ENCODE peak calls at places on chromosomes 16 and 17, in six cellular contexts. One of them, this sample, is unnamed.

GRCh38 chr17:64694207-64694606 is 32.1 kb upstream of the SMURF2 start:
- DNase-seq in GM12878: no peak
- DNase-seq in HepG2: peak; percentile 98
- DNase-seq in H1: no peak
- DNase-seq in K562: no peak
- DNase-seq in GM12891: no peak
- DNase-seq in this sample: no peak

GRCh38 chr16:22763655-22764054 is 50.3 kb upstream of the HS3ST2 start:
- DNase-seq in H1: no peak
- DNase-seq in HepG2: no peak
- DNase-seq in K562: no peak
- DNase-seq in GM12878: no peak
- DNase-seq in GM12891: no peak
- DNase-seq in this sample: no peak

GRCh38 chr17:16189791-16190348 is 25.5 kb downstream of the NCOR1 start:
- DNase-seq in H1: no peak
- DNase-seq in HepG2: no peak
- DNase-seq in GM12891: no peak
- DNase-seq in K562: no peak
- DNase-seq in GM12878: no peak
- DNase-seq in this sample: no peak

GRCh38 chr16:56547949-56548567 is 16.8 kb upstream of the MT4 start:
- DNase-seq in GM12878: no peak
- DNase-seq in HepG2: no peak
- DNase-seq in H1: no peak
- DNase-seq in GM12891: no peak
- DNase-seq in K562: no peak
- DNase-seq in this sample: no peak

GRCh38 chr17:29837531-29837930 is 92.5 kb downstream of the SSH2 start:
- DNase-seq in GM12878: no peak
- DNase-seq in H1: no peak
- DNase-seq in K562: no peak
- DNase-seq in GM12891: no peak
- DNase-seq in HepG2: no peak
- DNase-seq in this sample: no peak

GRCh38 chr16:83533193-83533592 is 274.6 kb upstream of the HSBP1 start:
- DNase-seq in HepG2: no peak
- DNase-seq in K562: no peak
- DNase-seq in GM12891: no peak
- DNase-seq in H1: no peak
- DNase-seq in GM12878: no peak
- DNase-seq in this sample: no peak

GRCh38 chr17:46942441-46943217 is 19.7 kb downstream of the GOSR2 start:
- DNase-seq in HepG2: peak; percentile 82
- DNase-seq in K562: peak; percentile 81
- DNase-seq in H1: peak; percentile 91
- DNase-seq in GM12891: peak; percentile 62
- DNase-seq in GM12878: no peak
- DNase-seq in this sample: peak; percentile 62

GRCh38 chr17:68344701-68345136 is 53.4 kb downstream of the ARSG start:
- DNase-seq in H1: no peak
- DNase-seq in HepG2: no peak
- DNase-seq in GM12878: no peak
- DNase-seq in K562: no peak
- DNase-seq in GM12891: no peak
- DNase-seq in this sample: no peak

GRCh38 chr16:75820672-75821071 is 94.4 kb upstream of the CPHXL start:
- DNase-seq in GM12891: no peak
- DNase-seq in H1: no peak
- DNase-seq in GM12878: no peak
- DNase-seq in HepG2: no peak
- DNase-seq in K562: no peak
- DNase-seq in this sample: no peak

GRCh38 chr17:6090253-6090652 is 20.1 kb downstream of the WSCD1 start:
- DNase-seq in H1: no peak
- DNase-seq in GM12891: no peak
- DNase-seq in K562: no peak
- DNase-seq in HepG2: no peak
- DNase-seq in GM12878: no peak
- DNase-seq in this sample: no peak

GRCh38 chr16:2250652-2251280 is 621 bp downstream of the ECI1 start:
- DNase-seq in HepG2: no peak
- DNase-seq in H1: no peak
- DNase-seq in GM12891: no peak
- DNase-seq in GM12878: no peak
- DNase-seq in K562: no peak
- DNase-seq in this sample: no peak

GRCh38 chr16:31471875-31472558 is at the start of gene TGFB1I1:
- DNase-seq in GM12891: no peak
- DNase-seq in K562: no peak
- DNase-seq in H1: peak; percentile 64
- DNase-seq in GM12878: no peak
- DNase-seq in HepG2: no peak
- DNase-seq in this sample: no peak

GRCh38 chr17:19707728-19708221 is 8.6 kb downstream of the SLC47A2 start:
- DNase-seq in GM12878: no peak
- DNase-seq in K562: no peak
- DNase-seq in HepG2: no peak
- DNase-seq in H1: no peak
- DNase-seq in GM12891: no peak
- DNase-seq in this sample: peak; percentile 19

GRCh38 chr16:10070591-10070990 is 111.6 kb downstream of the GRIN2A start:
- DNase-seq in H1: no peak
- DNase-seq in GM12891: no peak
- DNase-seq in K562: no peak
- DNase-seq in HepG2: no peak
- DNase-seq in GM12878: no peak
- DNase-seq in this sample: no peak

GRCh38 chr17:75910699-75911098 is 6.0 kb upstream of the MRPL38 start:
- DNase-seq in GM12878: no peak
- DNase-seq in HepG2: no peak
- DNase-seq in K562: no peak
- DNase-seq in GM12891: no peak
- DNase-seq in H1: no peak
- DNase-seq in this sample: no peak

GRCh38 chr17:73625006-73625405 is 19.2 kb downstream of the SDK2 start:
- DNase-seq in GM12878: no peak
- DNase-seq in H1: no peak
- DNase-seq in GM12891: no peak
- DNase-seq in HepG2: no peak
- DNase-seq in K562: no peak
- DNase-seq in this sample: no peak

GRCh38 chr17:77516902-77517301 is 376.1 kb downstream of the SEC14L1 start:
- DNase-seq in K562: no peak
- DNase-seq in H1: no peak
- DNase-seq in HepG2: no peak
- DNase-seq in GM12878: no peak
- DNase-seq in GM12891: no peak
- DNase-seq in this sample: no peak

GRCh38 chr16:67666032-67666537 is 465 bp downstream of the ENKD1 start:
- DNase-seq in GM12878: no peak
- DNase-seq in HepG2: peak; percentile 54
- DNase-seq in GM12891: no peak
- DNase-seq in K562: peak; percentile 79
- DNase-seq in H1: peak; percentile 80
- DNase-seq in this sample: no peak

GRCh38 chr17:76140661-76141211 is 309 bp downstream of the FOXJ1 start:
- DNase-seq in HepG2: no peak
- DNase-seq in GM12891: no peak
- DNase-seq in H1: no peak
- DNase-seq in K562: no peak
- DNase-seq in GM12878: no peak
- DNase-seq in this sample: no peak

GRCh38 chr17:49227436-49228261 is 2.9 kb downstream of the PHOSPHO1 start:
- DNase-seq in GM12878: no peak
- DNase-seq in H1: peak; percentile 89
- DNase-seq in GM12891: peak; percentile 54
- DNase-seq in K562: peak; percentile 81
- DNase-seq in HepG2: peak; percentile 69
- DNase-seq in this sample: peak; percentile 62

GRCh38 chr17:6082335-6082734 is 12.2 kb downstream of the WSCD1 start:
- DNase-seq in HepG2: no peak
- DNase-seq in K562: no peak
- DNase-seq in H1: no peak
- DNase-seq in GM12891: no peak
- DNase-seq in GM12878: no peak
- DNase-seq in this sample: no peak

GRCh38 chr17:48457080-48457836 is 27.2 kb upstream of the SKAP1 start:
- DNase-seq in GM12878: no peak
- DNase-seq in GM12891: no peak
- DNase-seq in HepG2: peak; percentile 42
- DNase-seq in H1: peak; percentile 85
- DNase-seq in K562: peak; percentile 79
- DNase-seq in this sample: no peak

DNA sequence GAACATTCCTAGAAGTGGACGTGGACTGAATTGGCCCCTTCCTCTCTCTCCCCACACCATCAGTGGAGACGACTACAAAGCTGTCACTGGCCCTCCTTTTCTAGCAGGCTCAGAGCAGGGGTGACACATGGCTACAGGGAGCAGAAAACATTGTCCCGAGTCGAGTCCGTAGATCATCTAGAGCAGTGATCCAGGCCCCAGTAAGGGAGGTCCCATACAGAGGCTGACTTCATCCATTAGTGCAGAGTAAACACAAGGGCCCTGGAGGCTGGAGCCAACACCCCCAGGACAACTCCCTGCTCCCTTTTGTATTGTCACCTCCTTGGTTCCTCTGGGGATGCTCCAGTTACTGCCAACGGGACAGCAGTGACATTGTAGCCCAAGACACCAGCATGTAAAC is 130.7 kb downstream of the CMIP start:
- DNase-seq in K562: no peak
- DNase-seq in HepG2: peak; percentile 73
- DNase-seq in H1: no peak
- DNase-seq in GM12878: no peak
- DNase-seq in GM12891: no peak
- DNase-seq in this sample: no peak
- TF ChIP-seq POLR2A in K562: no peak
- TF ChIP-seq POLR2A in HepG2: no peak
- TF ChIP-seq POLR2A in H1: no peak
- TF ChIP-seq POLR2A in GM12878: no peak
- TF ChIP-seq POLR2A in GM12891: no peak
- TF ChIP-seq POLR2A in this sample: no peak

GRCh38 chr16:58516768-58517107 is 1.4 kb downstream of the SETD6 start:
- DNase-seq in H1: no peak
- DNase-seq in HepG2: no peak
- DNase-seq in K562: no peak
- DNase-seq in GM12891: no peak
- DNase-seq in GM12878: no peak
- DNase-seq in this sample: no peak

GRCh38 chr16:58515125-58515870 is at the start of gene SETD6:
- DNase-seq in H1: peak; percentile 92
- DNase-seq in GM12891: peak; percentile 71
- DNase-seq in GM12878: no peak
- DNase-seq in HepG2: peak; percentile 83
- DNase-seq in K562: peak; percentile 84
- DNase-seq in this sample: peak; percentile 70

GRCh38 chr16:58513874-58514273 is 1.4 kb upstream of the SETD6 start:
- DNase-seq in GM12878: no peak
- DNase-seq in HepG2: peak; percentile 38
- DNase-seq in K562: no peak
- DNase-seq in H1: no peak
- DNase-seq in GM12891: no peak
- DNase-seq in this sample: no peak

GRCh38 chr16:58518083-58518979 is 3.0 kb downstream of the SETD6 start:
- DNase-seq in K562: no peak
- DNase-seq in GM12891: no peak
- DNase-seq in GM12878: peak; percentile 54
- DNase-seq in H1: no peak
- DNase-seq in HepG2: no peak
- DNase-seq in this sample: no peak

DNA sequence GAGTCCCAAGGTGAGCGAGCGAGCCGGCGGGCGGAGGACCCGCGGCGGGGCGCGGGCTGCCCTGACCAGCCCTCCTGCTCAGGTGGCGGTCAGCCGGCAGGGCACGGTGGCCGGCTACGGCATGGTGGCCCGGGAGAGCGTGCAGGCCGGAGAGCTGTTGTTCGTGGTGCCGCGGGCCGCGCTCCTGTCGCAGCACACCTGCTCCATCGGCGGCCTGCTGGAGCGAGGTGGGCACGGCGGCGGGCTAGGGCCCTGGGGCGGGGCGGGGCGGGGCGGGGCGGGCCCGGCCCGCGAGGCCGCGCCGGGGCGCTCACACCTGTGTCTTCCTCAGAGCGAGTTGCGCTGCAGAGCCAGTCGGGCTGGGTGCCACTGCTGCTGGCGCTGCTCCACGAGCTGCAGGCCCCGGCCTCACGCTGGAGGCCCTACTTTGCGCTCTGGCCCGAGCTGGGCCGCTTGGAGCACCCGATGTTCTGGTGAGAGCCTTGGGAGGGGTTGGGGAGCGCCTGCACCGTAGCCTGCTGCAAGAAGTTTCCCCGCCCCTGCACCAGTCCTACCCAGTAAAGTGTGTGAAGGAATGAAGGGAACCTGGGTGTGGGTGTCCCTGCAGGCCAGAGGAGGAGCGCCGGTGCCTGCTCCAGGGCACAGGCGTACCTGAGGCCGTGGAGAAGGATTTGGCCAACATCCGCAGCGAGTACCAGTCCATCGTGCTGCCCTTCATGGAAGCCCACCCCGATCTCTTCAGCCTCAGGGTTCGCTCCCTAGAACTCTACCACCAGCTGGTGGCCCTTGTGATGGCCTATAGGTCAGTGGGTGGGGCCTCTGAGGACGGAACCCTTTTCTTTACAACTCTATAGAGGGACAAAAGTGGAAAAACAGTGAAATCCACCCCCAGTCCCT is 802 bp downstream of the SETD6 start:
- DNase-seq in GM12878: no peak
- DNase-seq in HepG2: peak; percentile 24
- DNase-seq in K562: peak; percentile 69
- DNase-seq in H1: peak; percentile 71
- DNase-seq in GM12891: peak; percentile 71
- DNase-seq in this sample: peak; percentile 66
- TF ChIP-seq TAF1 in GM12878: no peak
- TF ChIP-seq TAF1 in HepG2: no peak
- TF ChIP-seq TAF1 in K562: no peak
- TF ChIP-seq TAF1 in H1: peak; percentile 74
- TF ChIP-seq TAF1 in GM12891: no peak
- TF ChIP-seq TAF1 in this sample: no peak

GRCh38 chr17:1107777-1108559 is 71.8 kb downstream of the ABR start:
- DNase-seq in GM12878: no peak
- DNase-seq in HepG2: no peak
- DNase-seq in H1: peak; percentile 67
- DNase-seq in K562: no peak
- DNase-seq in GM12891: no peak
- DNase-seq in this sample: no peak
- TF ChIP-seq POLR2AphosphoS5 in GM12878: no peak
- TF ChIP-seq POLR2AphosphoS5 in HepG2: no peak
- TF ChIP-seq POLR2AphosphoS5 in H1: no peak
- TF ChIP-seq POLR2AphosphoS5 in K562: no peak
- TF ChIP-seq POLR2AphosphoS5 in GM12891: no peak
- TF ChIP-seq POLR2AphosphoS5 in this sample: no peak

DNA sequence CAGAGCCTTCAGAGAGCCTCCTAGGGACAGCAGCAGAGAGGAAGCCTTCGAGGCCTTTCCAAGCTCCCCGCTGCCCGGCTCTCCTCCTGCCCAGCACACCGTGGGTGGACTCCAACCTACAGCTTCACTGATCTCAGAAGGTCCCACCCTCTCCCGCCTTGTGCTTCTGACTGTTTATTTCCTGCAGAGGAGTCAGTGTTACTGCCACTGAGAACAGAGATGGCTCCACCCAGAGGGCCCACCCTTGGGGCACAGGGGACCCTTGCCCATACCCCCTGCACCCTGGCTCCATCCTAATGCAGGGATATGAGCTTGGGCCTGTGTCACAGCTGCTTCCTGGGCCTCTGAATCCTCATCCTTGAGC is 52.8 kb upstream of the TOB1 start:
- DNase-seq in GM12891: no peak
- DNase-seq in H1: no peak
- DNase-seq in GM12878: no peak
- DNase-seq in K562: no peak
- DNase-seq in HepG2: no peak
- DNase-seq in this sample: no peak
- TF ChIP-seq POLR2A in GM12891: no peak
- TF ChIP-seq POLR2A in H1: no peak
- TF ChIP-seq POLR2A in GM12878: no peak
- TF ChIP-seq POLR2A in K562: no peak
- TF ChIP-seq POLR2A in HepG2: no peak
- TF ChIP-seq POLR2A in this sample: no peak

This sample was measured in GM12892.